ENCODE peak calls at places on chromosomes 13 and 19, in four cellular contexts. A, Q, G and S are unnamed samples.

GRCh38 chr13:61294467-61295186 is 121.0 kb downstream of the PCDH20 start:
- DNase-seq in A (no peak), Q (no peak), G (no peak), S (peak)

GRCh38 chr19:37931941-37932655 is 25.1 kb downstream of the SIPA1L3 start:
- DNase-seq in A (peak), Q (peak), G (peak), S (peak)

GRCh38 chr13:34412817-34413365 is 529.2 kb upstream of the NBEA start:
- DNase-seq in A (peak), Q (peak), G (peak), S (no peak)

GRCh38 chr13:111623170-111623569 is 302.7 kb downstream of the TEX29 start:
- DNase-seq in A (no peak), Q (no peak), G (no peak), S (no peak)

GRCh38 chr19:40525234-40526051 is 51.2 kb upstream of the SHKBP1 start:
- DNase-seq in A (no peak), Q (no peak), G (no peak), S (peak)

GRCh38 chr13:50079278-50080157 is 64.3 kb downstream of the KCNRG start:
- DNase-seq in A (no peak), Q (no peak), G (no peak), S (no peak)

GRCh38 chr13:71801781-71802180 is 65.2 kb downstream of the DACH1 start:
- DNase-seq in A (no peak), Q (no peak), G (no peak), S (no peak)

GRCh38 chr19:16338470-16339360 is 14.1 kb downstream of the KLF2 start:
- DNase-seq in A (peak), Q (peak), G (peak), S (peak)

GRCh38 chr19:51139299-51140018 is 2.6 kb upstream of the SIGLEC7 start:
- DNase-seq in A (no peak), Q (no peak), G (no peak), S (no peak)

GRCh38 chr13:52345631-52346251 is 60.2 kb downstream of the THSD1 start:
- DNase-seq in A (peak), Q (no peak), G (no peak), S (no peak)

GRCh38 chr19:9309974-9310446 is 372 bp upstream of the ZNF699 start:
- DNase-seq in A (peak), Q (peak), G (peak), S (peak)

GRCh38 chr13:48775804-48776203 is 122.1 kb downstream of the CYSLTR2 start:
- DNase-seq in A (peak), Q (peak), G (peak), S (peak)

GRCh38 chr19:4278010-4278409 is 1.1 kb upstream of the SHD start:
- DNase-seq in A (no peak), Q (no peak), G (no peak), S (no peak)

GRCh38 chr19:2274937-2275535 is 6.9 kb downstream of the PEAK3 start:
- DNase-seq in A (peak), Q (peak), G (peak), S (peak)

GRCh38 chr13:97262058-97262457 is 39.9 kb downstream of the MBNL2 start:
- DNase-seq in A (no peak), Q (no peak), G (no peak), S (no peak)

GRCh38 chr13:71028884-71029283 is 838.1 kb downstream of the DACH1 start:
- DNase-seq in A (no peak), Q (no peak), G (no peak), S (no peak)

GRCh38 chr19:57813919-57814504 is 701 bp downstream of the ZNF552 start:
- DNase-seq in A (peak), Q (no peak), G (peak), S (no peak)

GRCh38 chr19:16180611-16181010 is 4.6 kb upstream of the FAM32A start:
- DNase-seq in A (peak), Q (peak), G (peak), S (no peak)

GRCh38 chr13:30394798-30395191 is 27.5 kb upstream of the UBE2L5 start:
- DNase-seq in A (no peak), Q (peak), G (no peak), S (peak)

GRCh38 chr13:76954568-76954967 is 6.3 kb downstream of the ACOD1 start:
- DNase-seq in A (no peak), Q (no peak), G (no peak), S (no peak)

GRCh38 chr19:47272448-47273312 is 2.0 kb upstream of the INAFM1 start:
- DNase-seq in A (no peak), Q (peak), G (peak), S (no peak)